ENCODE peak calls at places on chromosomes 1 and 21, in eight cellular contexts. T is gastrocnemius medialis, V is colonic mucosa, O is prostate gland, G is esophagus squamous epithelium, S is kidney, R is left lung, I is tibial nerve. C is an unnamed sample.

GRCh38 chr1:183498342-183498991 is 26.2 kb downstream of the SMG7 start:
- DNase-seq in T (no peak), I (no peak), V (no peak), G (no peak), S (no peak), O (no peak), R (no peak), C (no peak)

GRCh38 chr1:6727535-6727934 is 25.9 kb upstream of the DNAJC11 start:
- DNase-seq in R (no peak), G (no peak), O (no peak), S (no peak), I (no peak), V (peak; percentile 62), T (peak; percentile 30), C (no peak)

GRCh38 chr21:20641251-20641650 is 357.0 kb upstream of the NCAM2 start:
- DNase-seq in O (no peak), S (no peak), I (no peak), V (no peak), G (no peak), T (no peak), R (no peak), C (no peak)

GRCh38 chr21:25385912-25386474 is 221.3 kb downstream of the MRPL39 start:
- DNase-seq in T (no peak), O (peak; percentile 8), I (no peak), V (no peak), G (no peak), S (no peak), R (no peak), C (peak; percentile 62)

GRCh38 chr1:183827801-183828200 is 22.9 kb downstream of the RGL1 start:
- DNase-seq in T (no peak), O (no peak), V (no peak), G (no peak), R (no peak), S (no peak), I (no peak), C (no peak)

GRCh38 chr1:181423301-181423918 is 59.9 kb upstream of the CACNA1E start:
- DNase-seq in G (no peak), S (no peak), V (peak; percentile 20), R (no peak), O (no peak), I (no peak), T (no peak), C (peak; percentile 3)

GRCh38 chr1:31372961-31373896 is at the start of gene FABP3:
- DNase-seq in T (peak; percentile 95), R (peak; percentile 87), G (no peak), S (peak; percentile 94), I (peak; percentile 44), O (peak; percentile 54), V (peak; percentile 92), C (no peak)

GRCh38 chr1:200108659-200109058 is 81.1 kb downstream of the NR5A2 start:
- DNase-seq in I (no peak), V (peak; percentile 53), O (no peak), T (no peak), R (no peak), G (no peak), S (no peak), C (no peak)

GRCh38 chr1:48109390-48110009 is 112.3 kb upstream of the TRABD2B start:
- DNase-seq in O (peak; percentile 37), T (no peak), S (no peak), R (no peak), V (peak; percentile 51), I (no peak), G (no peak), C (peak; percentile 53)

GRCh38 chr1:85626818-85627217 is 46.3 kb downstream of the CCN1 start:
- DNase-seq in G (no peak), I (no peak), V (no peak), S (no peak), O (no peak), T (no peak), R (no peak), C (no peak)

GRCh38 chr21:26445440-26445839 is 127.6 kb downstream of the CYYR1 start:
- DNase-seq in G (no peak), V (no peak), O (no peak), T (no peak), R (no peak), S (no peak), I (no peak), C (peak; percentile 47)

GRCh38 chr1:34409689-34410229 is 233.1 kb downstream of the C1orf94 start:
- DNase-seq in G (no peak), O (no peak), T (no peak), I (no peak), R (no peak), S (no peak), V (peak; percentile 5), C (no peak)

GRCh38 chr1:119376594-119376993 is 8.0 kb downstream of the HAO2 start:
- DNase-seq in O (no peak), I (no peak), T (no peak), G (no peak), S (no peak), R (no peak), V (no peak), C (no peak)

DNA sequence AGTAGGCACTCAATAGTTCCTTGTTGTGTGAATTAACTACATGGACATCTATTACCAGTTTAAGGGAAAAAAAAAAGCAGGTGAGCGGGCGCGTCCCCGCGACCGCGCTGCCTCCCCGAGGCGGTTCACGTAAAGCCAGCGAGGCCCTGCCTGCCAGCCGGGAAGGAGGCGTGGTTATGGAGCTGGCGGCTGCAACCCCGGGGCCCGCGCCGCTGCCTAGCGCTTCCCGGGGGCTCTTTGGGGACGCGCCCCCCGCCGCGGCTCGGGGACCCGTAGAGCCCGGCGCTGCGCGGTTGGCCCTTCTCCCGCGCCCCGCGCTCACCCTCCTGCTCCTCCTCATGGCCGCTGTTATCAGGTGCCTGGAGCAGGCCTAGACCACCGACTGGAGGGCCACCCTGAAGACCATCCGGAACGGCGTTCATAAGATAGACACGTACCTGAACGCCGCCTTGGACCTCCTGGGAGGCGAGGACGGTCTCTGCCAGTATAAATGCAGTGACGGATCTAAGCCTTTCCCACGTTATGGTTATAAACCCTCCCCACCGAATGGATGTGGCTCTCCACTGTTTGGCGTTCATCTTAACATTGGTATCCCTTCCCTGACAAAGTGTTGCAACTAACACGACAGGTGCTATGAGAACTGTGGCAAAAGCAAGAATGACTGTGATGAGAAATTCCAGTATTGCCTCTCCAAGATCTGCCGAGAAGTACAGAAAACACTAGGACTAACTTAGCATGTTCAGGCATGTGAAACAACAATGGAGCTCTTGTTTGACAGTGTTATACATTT is 2.6 kb upstream of the CC2D1B start:
- DNase-seq in O (peak; percentile 60), R (peak; percentile 74), V (peak; percentile 73), S (no peak), I (no peak), G (no peak), T (peak; percentile 38), C (no peak)
- TF ChIP-seq CTCF in O (no peak), R (no peak), V (no peak), S (no peak), I (no peak), G (no peak), T (no peak), C (peak; percentile 32)

GRCh38 chr1:32448773-32449456 is 16.0 kb upstream of the ZBTB8B start:
- DNase-seq in I (no peak), T (no peak), G (no peak), R (no peak), O (no peak), V (no peak), S (no peak), C (no peak)
- TF ChIP-seq CTCF in I (no peak), T (no peak), G (no peak), R (no peak), O (no peak), V (no peak), S (no peak), C (peak; percentile 9)

DNA sequence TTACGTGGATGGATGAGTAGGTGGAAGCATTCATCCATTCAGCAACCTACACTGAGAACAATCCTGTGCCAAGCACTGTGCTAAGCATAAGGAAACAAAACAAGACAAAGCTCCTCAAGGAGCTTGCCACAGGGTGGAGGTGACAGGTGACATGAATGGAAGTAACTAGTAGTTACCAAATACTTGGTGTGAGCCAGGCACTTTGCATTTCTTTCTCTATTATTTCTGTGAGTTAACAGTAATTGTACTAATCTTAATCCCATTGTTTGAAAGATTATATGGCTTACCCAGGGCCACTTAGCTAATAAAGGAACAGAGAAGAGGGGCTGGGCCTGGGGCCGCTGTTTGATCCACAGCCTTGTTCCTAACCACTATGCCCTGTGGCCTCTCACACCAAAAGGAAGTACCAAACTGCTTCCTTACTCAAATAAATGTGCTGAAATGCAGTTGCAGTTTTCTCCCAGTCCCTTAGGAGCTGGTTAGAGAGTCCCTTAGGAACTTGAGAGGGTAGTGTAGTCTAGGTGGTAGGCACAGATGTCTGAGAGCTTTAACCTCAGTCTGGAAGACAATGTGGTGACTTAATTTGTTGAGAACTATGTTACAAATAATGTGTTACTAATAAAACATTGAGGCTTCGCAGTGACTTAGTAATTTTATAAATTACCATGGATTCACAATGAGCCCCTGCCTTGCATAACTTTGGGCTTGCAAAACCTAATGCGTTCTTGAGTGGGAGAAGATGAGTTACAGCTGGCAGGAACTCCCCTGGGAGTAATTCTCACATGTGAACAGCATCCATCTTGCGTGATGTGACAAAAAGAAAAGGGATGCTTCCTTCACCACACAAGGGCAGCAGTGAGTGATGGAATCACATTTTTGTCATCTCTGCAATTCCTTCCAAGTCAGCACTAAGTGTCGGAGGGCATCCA is 69.8 kb downstream of the MPZL1 start:
- DNase-seq in S (no peak), O (no peak), T (peak; percentile 69), I (peak; percentile 40), V (peak; percentile 40), R (no peak), G (no peak), C (no peak)
- TF ChIP-seq CTCF in S (no peak), O (no peak), T (no peak), I (no peak), V (no peak), R (no peak), G (no peak), C (no peak)

GRCh38 chr1:226064168-226064815 is 1.8 kb downstream of the H3-3A start:
- DNase-seq in S (no peak), I (no peak), O (no peak), G (no peak), R (no peak), T (no peak), V (peak; percentile 28), C (no peak)

GRCh38 chr1:226062558-226063361 is at the start of gene H3-3A:
- DNase-seq in G (peak; percentile 91), T (peak; percentile 98), O (peak; percentile 98), R (peak; percentile 98), V (peak; percentile 100), S (peak; percentile 99), I (peak; percentile 99), C (peak; percentile 86)

GRCh38 chr1:226063362-226064167 is 1.0 kb downstream of the H3-3A start:
- DNase-seq in T (peak; percentile 33), S (peak; percentile 79), V (peak; percentile 64), O (peak; percentile 73), G (no peak), R (peak; percentile 44), I (peak; percentile 23), C (no peak)

GRCh38 chr1:226066415-226067077 is 4.0 kb downstream of the H3-3A start:
- DNase-seq in G (no peak), V (no peak), T (no peak), S (no peak), I (no peak), O (no peak), R (no peak), C (no peak)

DNA sequence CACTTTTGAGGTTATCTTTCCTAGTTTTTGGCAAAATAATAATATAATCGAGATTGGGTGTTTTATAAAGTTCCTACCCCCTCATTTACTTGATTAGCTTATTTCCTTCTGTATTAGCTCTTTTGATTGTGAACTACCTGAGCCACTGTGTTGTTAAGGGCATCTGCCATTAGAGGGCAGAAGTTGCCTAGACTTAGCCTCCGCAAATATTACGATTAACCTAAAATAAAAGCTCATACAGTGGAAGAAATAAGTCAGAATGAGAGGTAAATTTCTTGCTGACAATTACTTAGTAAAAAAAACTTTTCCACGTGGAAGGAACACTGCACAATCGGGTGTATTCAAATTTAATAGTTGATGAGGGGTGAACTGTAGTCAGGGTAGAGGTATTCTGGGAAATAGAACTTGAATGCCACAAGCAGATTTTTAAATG is 2.3 kb downstream of the H3-3A start:
- DNase-seq in I (no peak), S (no peak), V (peak; percentile 66), T (peak; percentile 35), R (no peak), G (no peak), O (peak; percentile 50), C (no peak)
- TF ChIP-seq CTCF in I (peak; percentile 54), S (peak; percentile 76), V (peak; percentile 43), T (no peak), R (no peak), G (no peak), O (peak; percentile 84), C (peak; percentile 82)